ENCODE peak calls at places on chromosomes 4 and X, in eight cellular contexts. E is tibial nerve, J is K562, Y is ovary, O is H1, Q is SK-N-SH, X is A549, V is sigmoid colon. H is an unnamed sample.

GRCh38 chr4:1744552-1744951 is 23.2 kb downstream of the TACC3 start:
- DNase-seq in E (no peak), J (no peak), Y (no peak), O (no peak), Q (no peak), X (no peak), V (no peak), H (no peak)

GRCh38 chr4:89658701-89659024 is 178.3 kb downstream of the SNCA start:
- DNase-seq in E (no peak), J (no peak), Y (no peak), O (no peak), Q (no peak), X (no peak), V (no peak), H (no peak)

GRCh38 chr4:157804169-157804543 is 368.7 kb downstream of the GASK1B start:
- DNase-seq in E (no peak), J (no peak), Y (no peak), O (no peak), Q (peak), X (no peak), V (no peak), H (no peak)

GRCh38 chr4:168101026-168101425 is 8.7 kb downstream of the ANXA10 start:
- DNase-seq in E (no peak), J (no peak), Y (no peak), O (no peak), Q (no peak), X (no peak), V (no peak), H (no peak)

GRCh38 chr4:56786955-56787354 is 34.5 kb downstream of the SPINK2 start:
- DNase-seq in E (no peak), J (no peak), Y (peak), O (no peak), Q (peak), X (no peak), V (peak), H (peak)

GRCh38 chr4:74654230-74654681 is 140.1 kb downstream of the BTC start:
- DNase-seq in E (no peak), J (no peak), Y (no peak), O (no peak), Q (no peak), X (peak), V (no peak), H (no peak)

GRCh38 chr4:2923141-2923551 is 40.1 kb downstream of the NOP14 start:
- DNase-seq in E (no peak), J (no peak), Y (no peak), O (no peak), Q (no peak), X (no peak), V (no peak), H (no peak)

GRCh38 chr4:121989715-121990114 is 37.9 kb upstream of the TRPC3 start:
- DNase-seq in E (no peak), J (peak), Y (no peak), O (no peak), Q (no peak), X (no peak), V (no peak), H (no peak)

GRCh38 chr4:172707622-172708021 is 461.0 kb upstream of the GALNT7 start:
- DNase-seq in E (no peak), J (no peak), Y (no peak), O (no peak), Q (no peak), X (no peak), V (no peak), H (no peak)

GRCh38 chr4:186624951-186625350 is 69.6 kb upstream of the MTNR1A start:
- DNase-seq in E (no peak), J (no peak), Y (no peak), O (no peak), Q (no peak), X (no peak), V (no peak), H (no peak)

GRCh38 chr4:140673729-140674128 is 82.5 kb downstream of the TBC1D9 start:
- DNase-seq in E (no peak), J (no peak), Y (no peak), O (no peak), Q (peak), X (no peak), V (no peak), H (no peak)

GRCh38 chr4:94947681-94948108 is 189.9 kb downstream of the BMPR1B start:
- DNase-seq in E (no peak), J (no peak), Y (no peak), O (no peak), Q (no peak), X (no peak), V (no peak), H (no peak)

GRCh38 chrX:71532078-71532752 is 689 bp upstream of the OGT start:
- DNase-seq in E (no peak), J (peak), Y (no peak), O (no peak), Q (no peak), X (peak), V (no peak), H (peak)

GRCh38 chrX:39953027-39953426 is 144.7 kb downstream of the BCOR start:
- DNase-seq in E (no peak), J (no peak), Y (no peak), O (no peak), Q (no peak), X (no peak), V (no peak), H (no peak)

DNA sequence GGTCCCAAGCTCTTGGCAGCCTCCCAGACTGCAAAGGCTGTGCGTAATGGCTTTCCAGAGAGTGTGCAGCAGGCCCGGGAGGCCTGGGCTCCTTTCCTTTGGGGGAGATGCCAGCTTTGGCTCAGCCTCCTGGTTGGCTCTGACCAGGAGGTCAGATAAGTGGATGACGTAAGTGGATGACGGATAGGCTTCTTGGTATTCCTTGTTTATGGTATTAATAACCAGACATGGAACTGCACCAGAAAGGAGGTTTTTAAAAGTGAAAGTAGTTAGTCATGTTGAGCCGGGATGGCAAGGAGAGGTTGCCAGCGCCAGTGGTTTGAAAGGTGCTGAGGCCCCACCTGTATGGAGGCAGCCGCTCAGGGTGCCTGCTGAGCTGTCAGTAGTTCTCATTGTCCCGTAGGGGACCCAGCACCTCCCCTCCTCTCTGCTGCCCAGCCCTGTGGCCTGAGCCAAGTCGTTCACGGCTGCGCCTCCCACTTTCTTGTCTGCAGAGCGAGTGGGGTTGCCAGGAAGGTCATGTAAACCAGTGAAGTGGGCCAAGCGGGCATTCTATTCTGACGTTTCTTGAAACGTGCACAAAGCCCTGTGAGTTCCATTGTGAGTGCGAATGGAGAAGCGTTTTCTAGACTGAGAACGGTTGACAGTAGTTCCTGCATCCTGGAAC is 28.7 kb upstream of the STOX2 start:
- DNase-seq in E (no peak), J (no peak), Y (peak), O (no peak), Q (peak), X (peak), V (peak), H (peak)
- TF ChIP-seq EP300 in E (peak), J (no peak), Y (no peak), O (no peak), Q (no peak), X (peak), V (peak), H (peak)

DNA sequence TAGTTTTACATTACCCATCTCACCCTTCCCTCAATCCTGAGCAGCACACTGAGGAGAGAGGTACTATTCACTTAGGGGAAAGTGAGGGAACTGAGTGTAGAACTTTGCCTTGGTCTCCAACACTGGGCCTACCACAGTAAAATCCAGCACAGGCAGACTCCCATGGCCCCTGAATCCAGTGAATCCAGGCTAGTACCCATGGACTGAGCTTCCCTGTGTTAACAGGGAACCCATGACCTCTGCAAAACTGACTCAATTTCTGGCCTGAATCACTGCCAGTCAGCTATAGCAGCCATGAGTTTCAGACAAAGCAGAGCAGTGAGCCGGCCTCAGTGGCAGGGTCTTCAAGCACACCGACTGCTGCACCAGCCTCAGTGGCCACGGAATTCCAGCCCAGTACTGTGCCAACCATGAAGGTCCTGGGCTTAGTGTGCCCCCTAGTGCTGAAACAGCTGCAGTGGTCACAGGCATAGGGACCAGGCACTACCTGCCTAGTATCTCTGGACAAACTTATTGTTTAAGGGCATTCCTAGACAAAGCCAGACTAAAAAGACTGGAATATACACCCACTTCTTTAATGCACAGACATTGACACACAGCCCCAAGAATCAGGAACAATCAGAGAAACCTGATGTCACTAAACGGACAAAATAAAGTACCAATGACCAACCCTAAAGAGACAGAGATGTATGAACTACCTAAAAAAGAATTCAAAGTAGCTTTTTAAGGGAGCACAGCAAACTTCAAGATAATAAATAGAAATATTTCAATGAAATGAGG is 127.4 kb upstream of the RPL34 start:
- DNase-seq in E (no peak), J (peak), Y (no peak), O (peak), Q (peak), X (peak), V (no peak), H (peak)
- TF ChIP-seq EP300 in E (no peak), J (no peak), Y (no peak), O (no peak), Q (no peak), X (no peak), V (no peak), H (no peak)

GRCh38 chr4:24071612-24072372 is 181.9 kb upstream of the PPARGC1A start:
- DNase-seq in E (no peak), J (no peak), Y (no peak), O (no peak), Q (no peak), X (no peak), V (no peak), H (no peak)

GRCh38 chr4:24070117-24070516 is 180.3 kb upstream of the PPARGC1A start:
- DNase-seq in E (no peak), J (no peak), Y (no peak), O (no peak), Q (no peak), X (peak), V (no peak), H (no peak)

GRCh38 chr4:24067367-24067766 is 177.5 kb upstream of the PPARGC1A start:
- DNase-seq in E (no peak), J (no peak), Y (no peak), O (no peak), Q (no peak), X (no peak), V (no peak), H (no peak)

GRCh38 chr4:24065974-24066373 is 176.1 kb upstream of the PPARGC1A start:
- DNase-seq in E (no peak), J (no peak), Y (no peak), O (no peak), Q (no peak), X (no peak), V (no peak), H (no peak)

DNA sequence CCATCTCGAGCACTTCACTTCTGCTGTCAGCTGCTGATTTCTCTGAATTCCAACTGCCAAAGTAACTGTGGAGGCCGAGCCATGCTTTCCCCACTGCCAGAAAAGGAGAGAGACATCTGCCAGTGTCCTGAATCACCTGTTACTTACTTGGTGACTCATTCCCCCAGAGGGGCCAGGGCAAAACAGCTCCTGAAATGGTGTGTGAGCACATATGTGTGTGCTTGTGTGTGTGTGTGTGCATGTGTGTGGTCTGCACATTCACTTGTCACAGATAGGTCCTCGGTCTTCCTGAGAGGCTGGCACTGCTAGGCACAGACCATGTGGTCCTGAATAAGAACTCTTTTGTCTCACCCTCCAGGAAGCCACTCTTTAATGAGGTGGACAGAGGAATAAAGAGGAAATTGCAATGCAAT is 177.9 kb upstream of the PPARGC1A start:
- DNase-seq in E (peak), J (no peak), Y (no peak), O (peak), Q (no peak), X (peak), V (no peak), H (no peak)
- TF ChIP-seq EP300 in E (no peak), J (no peak), Y (no peak), O (no peak), Q (no peak), X (no peak), V (no peak), H (no peak)

GRCh38 chrX:45743081-45743533 is 542.4 kb upstream of the DIPK2B start:
- DNase-seq in E (no peak), J (peak), Y (no peak), O (no peak), Q (peak), X (peak), V (no peak), H (no peak)
- TF ChIP-seq EP300 in E (no peak), J (no peak), Y (no peak), O (no peak), Q (no peak), X (no peak), V (no peak), H (no peak)

GRCh38 chr4:81162752-81163458 is 52.1 kb downstream of the PRKG2 start:
- DNase-seq in E (no peak), J (no peak), Y (no peak), O (no peak), Q (no peak), X (no peak), V (no peak), H (no peak)
- TF ChIP-seq EP300 in E (no peak), J (no peak), Y (no peak), O (no peak), Q (no peak), X (no peak), V (no peak), H (no peak)

GRCh38 chr4:108611360-108611759 is 9.0 kb upstream of the RPL34 start:
- DNase-seq in E (no peak), J (no peak), Y (no peak), O (no peak), Q (no peak), X (no peak), V (no peak), H (no peak)

GRCh38 chr4:108601517-108601916 is 18.9 kb upstream of the RPL34 start:
- DNase-seq in E (no peak), J (no peak), Y (no peak), O (no peak), Q (no peak), X (no peak), V (no peak), H (no peak)

GRCh38 chr4:108607426-108607825 is 12.9 kb upstream of the RPL34 start:
- DNase-seq in E (no peak), J (no peak), Y (no peak), O (no peak), Q (no peak), X (no peak), V (no peak), H (no peak)
- TF ChIP-seq EP300 in E (no peak), J (peak), Y (no peak), O (no peak), Q (no peak), X (no peak), V (no peak), H (no peak)

H was measured in transverse colon.